ENCODE peak calls at places on chromosomes 2 and 18, in six cellular contexts. Z, H, A, C, K and V are unnamed samples.

GRCh38 chr2:112121682-112122254 is 16.4 kb upstream of the FBLN7 start:
- DNase-seq in K (no peak), H (peak; percentile 61), Z (peak; percentile 43), C (peak; percentile 18), A (peak; percentile 47), V (peak; percentile 12)

GRCh38 chr18:7330041-7330440 is 99.2 kb downstream of the LRRC30 start:
- DNase-seq in H (no peak), C (no peak), K (no peak), A (no peak), Z (no peak), V (no peak)

GRCh38 chr2:31446848-31447247 is 32.3 kb upstream of the XDH start:
- DNase-seq in Z (no peak), A (no peak), H (no peak), K (no peak), C (no peak), V (no peak)

GRCh38 chr2:233418761-233419625 is 64.7 kb downstream of the DGKD start:
- DNase-seq in C (no peak), A (peak; percentile 81), H (peak; percentile 74), Z (peak; percentile 18), K (no peak), V (no peak)

GRCh38 chr2:217064234-217065103 is 204.6 kb upstream of the TNP1 start:
- DNase-seq in Z (no peak), K (no peak), A (no peak), C (no peak), H (no peak), V (no peak)

GRCh38 chr18:69158949-69159348 is 241.7 kb upstream of the DOK6 start:
- DNase-seq in Z (no peak), C (no peak), A (no peak), H (no peak), K (no peak), V (no peak)

GRCh38 chr2:43152186-43152585 is 74.2 kb downstream of the ZFP36L2 start:
- DNase-seq in H (no peak), C (no peak), K (no peak), A (no peak), Z (no peak), V (no peak)

GRCh38 chr2:85996591-85996990 is 107.8 kb upstream of the ST3GAL5 start:
- DNase-seq in A (no peak), Z (peak; percentile 28), C (no peak), K (no peak), H (no peak), V (no peak)

GRCh38 chr2:150644298-150645067 is 157.0 kb upstream of the RND3 start:
- DNase-seq in Z (no peak), K (no peak), C (no peak), H (no peak), A (peak; percentile 52), V (no peak)